ENCODE peak calls at places on chromosomes 11 and 22, in seven cellular contexts. One of them, this sample, is unnamed.

GRCh38 chr11:78535027-78535426 is 39.6 kb downstream of the NARS2 start:
- DNase-seq in putamen: no peak
- DNase-seq in psoas muscle: no peak
- DNase-seq in spleen: no peak
- DNase-seq in H1: no peak
- DNase-seq in amniotic stem cell: no peak
- DNase-seq in SHP77: no peak
- DNase-seq in this sample: no peak

GRCh38 chr11:107669156-107669740 is 42.6 kb downstream of the SLN start:
- DNase-seq in SHP77: no peak
- DNase-seq in spleen: no peak
- DNase-seq in putamen: no peak
- DNase-seq in H1: no peak
- DNase-seq in psoas muscle: no peak
- DNase-seq in amniotic stem cell: no peak
- DNase-seq in this sample: no peak

GRCh38 chr11:34274712-34275398 is 83.0 kb downstream of the ABTB2 start:
- DNase-seq in H1: no peak
- DNase-seq in spleen: no peak
- DNase-seq in amniotic stem cell: peak; percentile 97
- DNase-seq in SHP77: peak; percentile 47
- DNase-seq in putamen: peak; percentile 70
- DNase-seq in psoas muscle: peak; percentile 87
- DNase-seq in this sample: peak; percentile 85

GRCh38 chr11:118398797-118399564 is 2.4 kb upstream of the ATP5MG start:
- DNase-seq in spleen: no peak
- DNase-seq in putamen: no peak
- DNase-seq in psoas muscle: no peak
- DNase-seq in amniotic stem cell: no peak
- DNase-seq in H1: no peak
- DNase-seq in SHP77: no peak
- DNase-seq in this sample: no peak

GRCh38 chr11:134030853-134031252 is 38.0 kb upstream of the JAM3 start:
- DNase-seq in putamen: no peak
- DNase-seq in amniotic stem cell: no peak
- DNase-seq in SHP77: peak; percentile 38
- DNase-seq in psoas muscle: no peak
- DNase-seq in spleen: no peak
- DNase-seq in H1: peak; percentile 64
- DNase-seq in this sample: no peak

GRCh38 chr11:69801513-69802335 is 17.5 kb downstream of the FGF3 start:
- DNase-seq in psoas muscle: no peak
- DNase-seq in SHP77: peak; percentile 38
- DNase-seq in H1: peak; percentile 96
- DNase-seq in spleen: no peak
- DNase-seq in amniotic stem cell: no peak
- DNase-seq in putamen: no peak
- DNase-seq in this sample: no peak

GRCh38 chr22:49664371-49664881 is 163.2 kb downstream of the BRD1 start:
- DNase-seq in H1: peak; percentile 38
- DNase-seq in SHP77: no peak
- DNase-seq in spleen: no peak
- DNase-seq in psoas muscle: no peak
- DNase-seq in amniotic stem cell: no peak
- DNase-seq in putamen: no peak
- DNase-seq in this sample: no peak

GRCh38 chr11:67177399-67178281 is 58.6 kb downstream of the KDM2A start:
- DNase-seq in SHP77: no peak
- DNase-seq in psoas muscle: no peak
- DNase-seq in spleen: no peak
- DNase-seq in putamen: no peak
- DNase-seq in amniotic stem cell: no peak
- DNase-seq in H1: no peak
- DNase-seq in this sample: no peak

GRCh38 chr11:119460582-119460981 is 37.6 kb upstream of the THY1 start:
- DNase-seq in putamen: no peak
- DNase-seq in SHP77: no peak
- DNase-seq in spleen: no peak
- DNase-seq in H1: no peak
- DNase-seq in amniotic stem cell: no peak
- DNase-seq in psoas muscle: no peak
- DNase-seq in this sample: no peak

GRCh38 chr22:24140357-24140756 is 40.9 kb upstream of the SUSD2 start:
- DNase-seq in spleen: no peak
- DNase-seq in H1: no peak
- DNase-seq in psoas muscle: no peak
- DNase-seq in putamen: no peak
- DNase-seq in SHP77: no peak
- DNase-seq in amniotic stem cell: no peak
- DNase-seq in this sample: no peak

GRCh38 chr22:49325531-49326395 is 501.9 kb downstream of the BRD1 start:
- DNase-seq in spleen: peak; percentile 46
- DNase-seq in putamen: no peak
- DNase-seq in SHP77: no peak
- DNase-seq in amniotic stem cell: no peak
- DNase-seq in H1: peak; percentile 33
- DNase-seq in psoas muscle: no peak
- DNase-seq in this sample: no peak

GRCh38 chr11:128745296-128746183 is 51.7 kb downstream of the FLI1 start:
- DNase-seq in putamen: no peak
- DNase-seq in amniotic stem cell: no peak
- DNase-seq in SHP77: no peak
- DNase-seq in psoas muscle: no peak
- DNase-seq in H1: no peak
- DNase-seq in spleen: no peak
- DNase-seq in this sample: no peak

GRCh38 chr11:27161071-27161470 is 120.5 kb downstream of the BBOX1 start:
- DNase-seq in H1: no peak
- DNase-seq in psoas muscle: no peak
- DNase-seq in putamen: no peak
- DNase-seq in amniotic stem cell: no peak
- DNase-seq in SHP77: no peak
- DNase-seq in spleen: no peak
- DNase-seq in this sample: no peak

GRCh38 chr22:45516923-45517675 is 14.4 kb downstream of the FBLN1 start:
- DNase-seq in spleen: no peak
- DNase-seq in SHP77: no peak
- DNase-seq in H1: no peak
- DNase-seq in amniotic stem cell: no peak
- DNase-seq in putamen: no peak
- DNase-seq in psoas muscle: no peak
- DNase-seq in this sample: no peak

GRCh38 chr11:66112041-66112491 is 42.0 kb downstream of the PACS1 start:
- DNase-seq in psoas muscle: no peak
- DNase-seq in spleen: no peak
- DNase-seq in putamen: no peak
- DNase-seq in amniotic stem cell: no peak
- DNase-seq in SHP77: no peak
- DNase-seq in H1: no peak
- DNase-seq in this sample: no peak

GRCh38 chr11:61917357-61918109 is at the start of gene RAB3IL1:
- DNase-seq in psoas muscle: peak; percentile 82
- DNase-seq in putamen: peak; percentile 49
- DNase-seq in H1: peak; percentile 81
- DNase-seq in amniotic stem cell: peak; percentile 26
- DNase-seq in SHP77: no peak
- DNase-seq in spleen: peak; percentile 84
- DNase-seq in this sample: peak; percentile 86

GRCh38 chr11:133506551-133507094 is 25.7 kb downstream of the OPCML start:
- DNase-seq in spleen: no peak
- DNase-seq in H1: peak; percentile 39
- DNase-seq in putamen: no peak
- DNase-seq in amniotic stem cell: no peak
- DNase-seq in psoas muscle: no peak
- DNase-seq in SHP77: no peak
- DNase-seq in this sample: no peak

GRCh38 chr11:19628018-19628417 is 84.6 kb upstream of the NAV2 start:
- DNase-seq in psoas muscle: peak; percentile 85
- DNase-seq in H1: no peak
- DNase-seq in amniotic stem cell: no peak
- DNase-seq in putamen: no peak
- DNase-seq in spleen: no peak
- DNase-seq in SHP77: no peak
- DNase-seq in this sample: peak; percentile 78

GRCh38 chr11:97909544-97910394 is 1111.0 kb upstream of the CNTN5 start:
- DNase-seq in amniotic stem cell: no peak
- DNase-seq in spleen: no peak
- DNase-seq in SHP77: no peak
- DNase-seq in putamen: no peak
- DNase-seq in psoas muscle: no peak
- DNase-seq in H1: no peak
- DNase-seq in this sample: no peak

GRCh38 chr11:15775051-15775541 is 581.2 kb downstream of the SOX6 start:
- DNase-seq in putamen: no peak
- DNase-seq in spleen: no peak
- DNase-seq in H1: no peak
- DNase-seq in SHP77: no peak
- DNase-seq in amniotic stem cell: no peak
- DNase-seq in psoas muscle: no peak
- DNase-seq in this sample: no peak

GRCh38 chr11:65743928-65744698 is 23.5 kb upstream of the RNASEH2C start:
- DNase-seq in psoas muscle: peak; percentile 21
- DNase-seq in H1: no peak
- DNase-seq in SHP77: peak; percentile 49
- DNase-seq in amniotic stem cell: no peak
- DNase-seq in putamen: no peak
- DNase-seq in spleen: no peak
- DNase-seq in this sample: no peak

GRCh38 chr11:66106786-66107599 is 36.9 kb downstream of the PACS1 start:
- DNase-seq in putamen: no peak
- DNase-seq in H1: no peak
- DNase-seq in psoas muscle: no peak
- DNase-seq in SHP77: no peak
- DNase-seq in spleen: no peak
- DNase-seq in amniotic stem cell: no peak
- DNase-seq in this sample: no peak